ENCODE peak calls at places on chromosomes 5 and 9, in five cellular contexts. Q is endothelial cell; P is hippocampal formation; N is GM03348; D is stimulated activated CD4-positive, alpha-beta T cell treated with anti-CD3 and anti-CD28 coated beads, TNF-alpha, amount 100 ng/mL, for 24 hours. H is an unnamed sample.

GRCh38 chr5:96292582-96293247 is 140.3 kb downstream of the PCSK1 start:
- DNase-seq in Q (no peak), P (no peak), N (no peak), D (no peak), H (no peak)

GRCh38 chr9:71270554-71270953 is 149.1 kb upstream of the TRPM3 start:
- DNase-seq in Q (no peak), P (no peak), N (no peak), D (no peak), H (no peak)

GRCh38 chr5:96844476-96844990 is 31.8 kb upstream of the ERAP2 start:
- DNase-seq in Q (no peak), P (no peak), N (no peak), D (no peak), H (no peak)

GRCh38 chr9:86614871-86615849 is 260.9 kb upstream of the TUT7 start:
- DNase-seq in Q (peak), P (no peak), N (peak), D (no peak), H (no peak)

GRCh38 chr5:147849226-147849625 is 17.8 kb upstream of the SPINK1 start:
- DNase-seq in Q (no peak), P (no peak), N (no peak), D (no peak), H (no peak)

GRCh38 chr5:169029661-169030274 is 271.2 kb downstream of the SLIT3 start:
- DNase-seq in Q (no peak), P (no peak), N (peak), D (no peak), H (no peak)

GRCh38 chr5:10775646-10776045 is 14.6 kb upstream of the DAP start:
- DNase-seq in Q (no peak), P (no peak), N (no peak), D (no peak), H (no peak)

GRCh38 chr5:27548415-27548814 is 510.0 kb upstream of the CDH9 start:
- DNase-seq in Q (no peak), P (no peak), N (no peak), D (no peak), H (no peak)

GRCh38 chr9:71767421-71768321 is 642 bp downstream of the CEMIP2 start:
- DNase-seq in Q (peak), P (no peak), N (peak), D (no peak), H (peak)

GRCh38 chr9:19992556-19992955 is 203.7 kb upstream of the SLC24A2 start:
- DNase-seq in Q (no peak), P (no peak), N (no peak), D (no peak), H (no peak)

GRCh38 chr5:45261125-45261524 is 435.1 kb downstream of the HCN1 start:
- DNase-seq in Q (no peak), P (no peak), N (no peak), D (no peak), H (no peak)

GRCh38 chr5:142769251-142769792 is 855 bp upstream of the ARHGAP26 start:
- DNase-seq in Q (no peak), P (no peak), N (peak), D (peak), H (peak)

GRCh38 chr9:128419061-128419925 is 1.4 kb upstream of the CERCAM start:
- DNase-seq in Q (no peak), P (no peak), N (peak), D (no peak), H (peak)

GRCh38 chr5:112923148-112923917 is 1.3 kb upstream of the REEP5 start:
- DNase-seq in Q (no peak), P (no peak), N (no peak), D (no peak), H (no peak)

GRCh38 chr9:35051069-35051967 is 21.1 kb downstream of the VCP start:
- DNase-seq in Q (peak), P (no peak), N (peak), D (peak), H (peak)

GRCh38 chr9:17852108-17852507 is 273.2 kb downstream of the SH3GL2 start:
- DNase-seq in Q (no peak), P (no peak), N (no peak), D (no peak), H (no peak)

GRCh38 chr5:57221049-57221568 is 47.2 kb downstream of the GPBP1 start:
- DNase-seq in Q (peak), P (no peak), N (peak), D (no peak), H (peak)

GRCh38 chr9:78319197-78320029 is 22.5 kb downstream of the PSAT1 start:
- DNase-seq in Q (no peak), P (peak), N (no peak), D (no peak), H (no peak)

GRCh38 chr9:36135791-36136276 is 699 bp upstream of the GLIPR2 start:
- DNase-seq in Q (no peak), P (no peak), N (no peak), D (no peak), H (no peak)

GRCh38 chr9:73575071-73575470 is 423.4 kb downstream of the ANXA1 start:
- DNase-seq in Q (no peak), P (no peak), N (no peak), D (no peak), H (no peak)

GRCh38 chr5:1901081-1901480 is 18.4 kb upstream of the IRX4 start:
- DNase-seq in Q (no peak), P (no peak), N (no peak), D (no peak), H (no peak)

GRCh38 chr5:129459485-129460120 is 495 bp upstream of the ADAMTS19 start:
- DNase-seq in Q (peak), P (peak), N (peak), D (no peak), H (peak)

GRCh38 chr5:78654386-78654785 is 5.8 kb upstream of the LHFPL2 start:
- DNase-seq in Q (no peak), P (no peak), N (no peak), D (no peak), H (no peak)

GRCh38 chr5:65811004-65811403 is 89.0 kb downstream of the NLN start:
- DNase-seq in Q (no peak), P (no peak), N (no peak), D (no peak), H (no peak)

GRCh38 chr5:6328173-6328572 is 50.2 kb downstream of the MED10 start:
- DNase-seq in Q (peak), P (no peak), N (peak), D (peak), H (no peak)

GRCh38 chr5:62486672-62487071 is 74.1 kb downstream of the IPO11 start:
- DNase-seq in Q (no peak), P (no peak), N (no peak), D (no peak), H (no peak)

GRCh38 chr5:54676466-54676865 is 158.9 kb downstream of the SNX18 start:
- DNase-seq in Q (no peak), P (no peak), N (no peak), D (no peak), H (no peak)

GRCh38 chr9:10212702-10213101 is 400.1 kb downstream of the PTPRD start:
- DNase-seq in Q (no peak), P (no peak), N (no peak), D (no peak), H (no peak)

GRCh38 chr5:174428895-174429294 is 295.5 kb upstream of the MSX2 start:
- DNase-seq in Q (no peak), P (no peak), N (no peak), D (no peak), H (no peak)

GRCh38 chr5:85614482-85614881 is 1003.3 kb upstream of the COX7C start:
- DNase-seq in Q (no peak), P (no peak), N (no peak), D (no peak), H (no peak)

GRCh38 chr5:61306531-61307195 is 25.4 kb upstream of the ZSWIM6 start:
- DNase-seq in Q (no peak), P (no peak), N (peak), D (peak), H (no peak)

GRCh38 chr5:124736111-124736813 is 10.2 kb downstream of the ZNF608 start:
- DNase-seq in Q (no peak), P (no peak), N (no peak), D (no peak), H (no peak)

GRCh38 chr9:123111977-123112869 is 78.8 kb downstream of the GPR21 start:
- DNase-seq in Q (no peak), P (no peak), N (no peak), D (no peak), H (no peak)

GRCh38 chr5:66860199-66860975 is 264.2 kb downstream of the MAST4 start:
- DNase-seq in Q (peak), P (no peak), N (peak), D (no peak), H (no peak)

GRCh38 chr5:180070726-180071417 is 687 bp downstream of the RNF130 start:
- DNase-seq in Q (peak), P (peak), N (peak), D (peak), H (peak)

GRCh38 chr5:44441460-44441859 is 52.2 kb upstream of the FGF10 start:
- DNase-seq in Q (no peak), P (no peak), N (no peak), D (no peak), H (no peak)

GRCh38 chr5:40385544-40385943 is 294.2 kb upstream of the PTGER4 start:
- DNase-seq in Q (no peak), P (no peak), N (no peak), D (no peak), H (no peak)

GRCh38 chr9:37806271-37806670 is 5.7 kb downstream of the DCAF10 start:
- DNase-seq in Q (no peak), P (no peak), N (no peak), D (no peak), H (no peak)

GRCh38 chr5:124873189-124873588 is 126.8 kb upstream of the ZNF608 start:
- DNase-seq in Q (no peak), P (no peak), N (no peak), D (no peak), H (no peak)

GRCh38 chr9:137580209-137580957 is 1.7 kb upstream of the DPH7 start:
- DNase-seq in Q (no peak), P (no peak), N (no peak), D (no peak), H (no peak)

H was measured in SK-N-DZ.